ENCODE peak calls at places on chromosome 5, in five cellular contexts. F, K, U, M and Z are unnamed samples.

GRCh38 chr5:156715287-156715686 is 134.8 kb upstream of the PPP1R2B start:
- DNase-seq in F (no peak), K (no peak), U (no peak), M (no peak), Z (no peak)

GRCh38 chr5:145774442-145774841 is 60.7 kb downstream of the PRELID2 start:
- DNase-seq in F (no peak), K (no peak), U (no peak), M (no peak), Z (no peak)

GRCh38 chr5:129460951-129461815 is 1.1 kb downstream of the ADAMTS19 start:
- DNase-seq in F (no peak), K (no peak), U (peak; percentile 23), M (peak; percentile 27), Z (no peak)

GRCh38 chr5:15009420-15009819 is 137.8 kb upstream of the ANKH start:
- DNase-seq in F (no peak), K (no peak), U (no peak), M (peak; percentile 75), Z (no peak)

GRCh38 chr5:95822038-95822407 is 503 bp downstream of the GLRX start:
- DNase-seq in F (no peak), K (no peak), U (peak; percentile 69), M (peak; percentile 46), Z (no peak)

GRCh38 chr5:116482394-116482793 is 92.2 kb downstream of the SEMA6A start:
- DNase-seq in F (no peak), K (no peak), U (no peak), M (no peak), Z (no peak)

GRCh38 chr5:89457411-89458329 is 574.7 kb upstream of the MEF2C start:
- DNase-seq in F (no peak), K (no peak), U (peak; percentile 51), M (peak; percentile 57), Z (no peak)

GRCh38 chr5:17374973-17375844 is 122.8 kb upstream of the TAF11L2 start:
- DNase-seq in F (no peak), K (no peak), U (no peak), M (peak; percentile 64), Z (no peak)

GRCh38 chr5:145449794-145450193 is 385.3 kb downstream of the PRELID2 start:
- DNase-seq in F (no peak), K (no peak), U (no peak), M (no peak), Z (no peak)

GRCh38 chr5:79694652-79695051 is 5.0 kb downstream of the CMYA5 start:
- DNase-seq in F (no peak), K (no peak), U (no peak), M (no peak), Z (no peak)

GRCh38 chr5:52517667-52518066 is 270.0 kb upstream of the ITGA1 start:
- DNase-seq in F (no peak), K (no peak), U (no peak), M (no peak), Z (no peak)

GRCh38 chr5:134000696-134001453 is 3.9 kb downstream of the VDAC1 start:
- DNase-seq in F (no peak), K (no peak), U (no peak), M (no peak), Z (no peak)

GRCh38 chr5:57761513-57761912 is 278.9 kb upstream of the ACTBL2 start:
- DNase-seq in F (no peak), K (no peak), U (no peak), M (no peak), Z (no peak)

GRCh38 chr5:135037519-135038201 is 3.6 kb upstream of the PITX1 start:
- DNase-seq in F (no peak), K (no peak), U (no peak), M (no peak), Z (no peak)